ENCODE peak calls at places on chromosomes 11 and 22, in seven cellular contexts. One of them, this sample, is unnamed.

GRCh38 chr22:35419756-35420155 is 19.8 kb downstream of the MCM5 start:
- DNase-seq in A549: no peak
- DNase-seq in sigmoid colon: no peak
- DNase-seq in K562: no peak
- DNase-seq in transverse colon: no peak
- DNase-seq in esophagus muscularis mucosa: no peak
- DNase-seq in stomach: no peak
- DNase-seq in this sample: no peak

GRCh38 chr11:73404048-73404447 is 27.8 kb downstream of the RELT start:
- DNase-seq in A549: peak; percentile 59
- DNase-seq in sigmoid colon: peak; percentile 78
- DNase-seq in K562: peak; percentile 70
- DNase-seq in transverse colon: peak; percentile 49
- DNase-seq in esophagus muscularis mucosa: no peak
- DNase-seq in stomach: peak; percentile 54
- DNase-seq in this sample: peak; percentile 82

GRCh38 chr22:21972293-21972779 is 10.3 kb downstream of the TOP3B start:
- DNase-seq in A549: peak; percentile 47
- DNase-seq in sigmoid colon: no peak
- DNase-seq in K562: peak; percentile 91
- DNase-seq in transverse colon: peak; percentile 32
- DNase-seq in esophagus muscularis mucosa: no peak
- DNase-seq in stomach: no peak
- DNase-seq in this sample: no peak

GRCh38 chr11:12507391-12507790 is 130.0 kb downstream of the PARVA start:
- DNase-seq in A549: no peak
- DNase-seq in sigmoid colon: no peak
- DNase-seq in K562: no peak
- DNase-seq in transverse colon: no peak
- DNase-seq in esophagus muscularis mucosa: peak; percentile 91
- DNase-seq in stomach: no peak
- DNase-seq in this sample: no peak

GRCh38 chr11:75371930-75372876 is 20.7 kb upstream of the ARRB1 start:
- DNase-seq in A549: peak; percentile 73
- DNase-seq in sigmoid colon: no peak
- DNase-seq in K562: no peak
- DNase-seq in transverse colon: peak; percentile 39
- DNase-seq in esophagus muscularis mucosa: no peak
- DNase-seq in stomach: no peak
- DNase-seq in this sample: no peak

GRCh38 chr22:29457730-29458129 is 19.3 kb downstream of the RFPL1 start:
- DNase-seq in A549: peak; percentile 77
- DNase-seq in sigmoid colon: no peak
- DNase-seq in K562: peak; percentile 65
- DNase-seq in transverse colon: peak; percentile 13
- DNase-seq in esophagus muscularis mucosa: no peak
- DNase-seq in stomach: no peak
- DNase-seq in this sample: no peak

GRCh38 chr11:3859373-3859881 is 4.0 kb downstream of the STIM1 start:
- DNase-seq in A549: no peak
- DNase-seq in sigmoid colon: no peak
- DNase-seq in K562: peak; percentile 87
- DNase-seq in transverse colon: peak; percentile 54
- DNase-seq in esophagus muscularis mucosa: no peak
- DNase-seq in stomach: peak; percentile 73
- DNase-seq in this sample: no peak

GRCh38 chr22:22834783-22835182 is 52.8 kb upstream of the IGLL5 start:
- DNase-seq in A549: no peak
- DNase-seq in sigmoid colon: no peak
- DNase-seq in K562: no peak
- DNase-seq in transverse colon: no peak
- DNase-seq in esophagus muscularis mucosa: peak; percentile 57
- DNase-seq in stomach: no peak
- DNase-seq in this sample: no peak

GRCh38 chr11:93221539-93221938 is 23.7 kb upstream of the SLC36A4 start:
- DNase-seq in A549: no peak
- DNase-seq in sigmoid colon: no peak
- DNase-seq in K562: no peak
- DNase-seq in transverse colon: peak; percentile 28
- DNase-seq in esophagus muscularis mucosa: no peak
- DNase-seq in stomach: no peak
- DNase-seq in this sample: no peak

GRCh38 chr22:29855611-29856181 is 17.6 kb upstream of the ASCC2 start:
- DNase-seq in A549: no peak
- DNase-seq in sigmoid colon: no peak
- DNase-seq in K562: no peak
- DNase-seq in transverse colon: no peak
- DNase-seq in esophagus muscularis mucosa: no peak
- DNase-seq in stomach: no peak
- DNase-seq in this sample: no peak

GRCh38 chr11:4134844-4135243 is 40.2 kb downstream of the RRM1 start:
- DNase-seq in A549: peak; percentile 43
- DNase-seq in sigmoid colon: no peak
- DNase-seq in K562: no peak
- DNase-seq in transverse colon: no peak
- DNase-seq in esophagus muscularis mucosa: no peak
- DNase-seq in stomach: no peak
- DNase-seq in this sample: no peak

GRCh38 chr11:130762342-130763037 is 153.8 kb downstream of the SNX19 start:
- DNase-seq in A549: no peak
- DNase-seq in sigmoid colon: no peak
- DNase-seq in K562: no peak
- DNase-seq in transverse colon: no peak
- DNase-seq in esophagus muscularis mucosa: peak; percentile 88
- DNase-seq in stomach: peak; percentile 90
- DNase-seq in this sample: no peak

GRCh38 chr22:22359465-22359864 is 114.9 kb downstream of the VPREB1 start:
- DNase-seq in A549: no peak
- DNase-seq in sigmoid colon: no peak
- DNase-seq in K562: no peak
- DNase-seq in transverse colon: no peak
- DNase-seq in esophagus muscularis mucosa: peak; percentile 4
- DNase-seq in stomach: no peak
- DNase-seq in this sample: no peak

GRCh38 chr11:77590194-77590591 is 440 bp downstream of the AQP11 start:
- DNase-seq in A549: peak; percentile 28
- DNase-seq in sigmoid colon: peak; percentile 73
- DNase-seq in K562: no peak
- DNase-seq in transverse colon: peak; percentile 57
- DNase-seq in esophagus muscularis mucosa: no peak
- DNase-seq in stomach: peak; percentile 45
- DNase-seq in this sample: no peak

GRCh38 chr11:121086866-121087265 is 14.2 kb upstream of the TECTA start:
- DNase-seq in A549: no peak
- DNase-seq in sigmoid colon: no peak
- DNase-seq in K562: no peak
- DNase-seq in transverse colon: no peak
- DNase-seq in esophagus muscularis mucosa: no peak
- DNase-seq in stomach: no peak
- DNase-seq in this sample: no peak

GRCh38 chr11:128424271-128424709 is 163.1 kb downstream of the ETS1 start:
- DNase-seq in A549: no peak
- DNase-seq in sigmoid colon: peak; percentile 87
- DNase-seq in K562: no peak
- DNase-seq in transverse colon: no peak
- DNase-seq in esophagus muscularis mucosa: no peak
- DNase-seq in stomach: no peak
- DNase-seq in this sample: no peak

GRCh38 chr11:94020777-94021615 is at the start of gene HEPHL1:
- DNase-seq in A549: no peak
- DNase-seq in sigmoid colon: no peak
- DNase-seq in K562: no peak
- DNase-seq in transverse colon: no peak
- DNase-seq in esophagus muscularis mucosa: no peak
- DNase-seq in stomach: no peak
- DNase-seq in this sample: no peak

GRCh38 chr11:132131051-132131450 is 760.6 kb downstream of the NTM start:
- DNase-seq in A549: no peak
- DNase-seq in sigmoid colon: no peak
- DNase-seq in K562: no peak
- DNase-seq in transverse colon: no peak
- DNase-seq in esophagus muscularis mucosa: no peak
- DNase-seq in stomach: no peak
- DNase-seq in this sample: no peak

GRCh38 chr11:6604081-6604626 is 580 bp downstream of the ILK start:
- DNase-seq in A549: peak; percentile 47
- DNase-seq in sigmoid colon: peak; percentile 79
- DNase-seq in K562: peak; percentile 81
- DNase-seq in transverse colon: peak; percentile 57
- DNase-seq in esophagus muscularis mucosa: peak; percentile 92
- DNase-seq in stomach: peak; percentile 45
- DNase-seq in this sample: peak; percentile 54

GRCh38 chr22:25027959-25028840 is 75.7 kb downstream of the KIAA1671 start:
- DNase-seq in A549: peak; percentile 31
- DNase-seq in sigmoid colon: no peak
- DNase-seq in K562: peak; percentile 45
- DNase-seq in transverse colon: peak; percentile 52
- DNase-seq in esophagus muscularis mucosa: no peak
- DNase-seq in stomach: no peak
- DNase-seq in this sample: peak; percentile 29

GRCh38 chr11:96159968-96160367 is 183.0 kb downstream of the MAML2 start:
- DNase-seq in A549: no peak
- DNase-seq in sigmoid colon: no peak
- DNase-seq in K562: no peak
- DNase-seq in transverse colon: no peak
- DNase-seq in esophagus muscularis mucosa: no peak
- DNase-seq in stomach: no peak
- DNase-seq in this sample: no peak

GRCh38 chr22:20062766-20063083 is 17.3 kb upstream of the DGCR8 start:
- DNase-seq in A549: no peak
- DNase-seq in sigmoid colon: no peak
- DNase-seq in K562: peak; percentile 52
- DNase-seq in transverse colon: no peak
- DNase-seq in esophagus muscularis mucosa: no peak
- DNase-seq in stomach: no peak
- DNase-seq in this sample: no peak

GRCh38 chr11:77884186-77884828 is 63.4 kb downstream of the AAMDC start:
- DNase-seq in A549: no peak
- DNase-seq in sigmoid colon: no peak
- DNase-seq in K562: no peak
- DNase-seq in transverse colon: no peak
- DNase-seq in esophagus muscularis mucosa: no peak
- DNase-seq in stomach: no peak
- DNase-seq in this sample: no peak

GRCh38 chr11:131909426-131910200 is 539.2 kb downstream of the NTM start:
- DNase-seq in A549: no peak
- DNase-seq in sigmoid colon: no peak
- DNase-seq in K562: no peak
- DNase-seq in transverse colon: no peak
- DNase-seq in esophagus muscularis mucosa: no peak
- DNase-seq in stomach: no peak
- DNase-seq in this sample: no peak

GRCh38 chr11:45141171-45141570 is 5.3 kb upstream of the PRDM11 start:
- DNase-seq in A549: no peak
- DNase-seq in sigmoid colon: no peak
- DNase-seq in K562: no peak
- DNase-seq in transverse colon: no peak
- DNase-seq in esophagus muscularis mucosa: peak; percentile 89
- DNase-seq in stomach: no peak
- DNase-seq in this sample: no peak
- H3K4me3 ChIP-seq in A549: no peak overlapping the region
- H3K4me3 ChIP-seq in sigmoid colon: no peak overlapping the region
- H3K4me3 ChIP-seq in K562: no peak overlapping the region
- H3K4me3 ChIP-seq in transverse colon: no peak overlapping the region
- H3K4me3 ChIP-seq in esophagus muscularis mucosa: no peak overlapping the region
- H3K4me3 ChIP-seq in stomach: no peak overlapping the region
- H3K4me3 ChIP-seq in this sample: no peak overlapping the region

GRCh38 chr11:47469411-47470179 is 20.7 kb upstream of the RAPSN start:
- DNase-seq in A549: no peak
- DNase-seq in sigmoid colon: no peak
- DNase-seq in K562: no peak
- DNase-seq in transverse colon: no peak
- DNase-seq in esophagus muscularis mucosa: no peak
- DNase-seq in stomach: no peak
- DNase-seq in this sample: no peak
- H3K27ac ChIP-seq in A549: no peak overlapping the region
- H3K27ac ChIP-seq in sigmoid colon: peak overlapping the region; percentile 64
- H3K27ac ChIP-seq in K562: no peak overlapping the region
- H3K27ac ChIP-seq in transverse colon: no peak overlapping the region
- H3K27ac ChIP-seq in esophagus muscularis mucosa: peak overlapping the region; percentile 75
- H3K27ac ChIP-seq in stomach: peak overlapping the region; percentile 44
- H3K27ac ChIP-seq in this sample: peak overlapping the region; percentile 83

DNA sequence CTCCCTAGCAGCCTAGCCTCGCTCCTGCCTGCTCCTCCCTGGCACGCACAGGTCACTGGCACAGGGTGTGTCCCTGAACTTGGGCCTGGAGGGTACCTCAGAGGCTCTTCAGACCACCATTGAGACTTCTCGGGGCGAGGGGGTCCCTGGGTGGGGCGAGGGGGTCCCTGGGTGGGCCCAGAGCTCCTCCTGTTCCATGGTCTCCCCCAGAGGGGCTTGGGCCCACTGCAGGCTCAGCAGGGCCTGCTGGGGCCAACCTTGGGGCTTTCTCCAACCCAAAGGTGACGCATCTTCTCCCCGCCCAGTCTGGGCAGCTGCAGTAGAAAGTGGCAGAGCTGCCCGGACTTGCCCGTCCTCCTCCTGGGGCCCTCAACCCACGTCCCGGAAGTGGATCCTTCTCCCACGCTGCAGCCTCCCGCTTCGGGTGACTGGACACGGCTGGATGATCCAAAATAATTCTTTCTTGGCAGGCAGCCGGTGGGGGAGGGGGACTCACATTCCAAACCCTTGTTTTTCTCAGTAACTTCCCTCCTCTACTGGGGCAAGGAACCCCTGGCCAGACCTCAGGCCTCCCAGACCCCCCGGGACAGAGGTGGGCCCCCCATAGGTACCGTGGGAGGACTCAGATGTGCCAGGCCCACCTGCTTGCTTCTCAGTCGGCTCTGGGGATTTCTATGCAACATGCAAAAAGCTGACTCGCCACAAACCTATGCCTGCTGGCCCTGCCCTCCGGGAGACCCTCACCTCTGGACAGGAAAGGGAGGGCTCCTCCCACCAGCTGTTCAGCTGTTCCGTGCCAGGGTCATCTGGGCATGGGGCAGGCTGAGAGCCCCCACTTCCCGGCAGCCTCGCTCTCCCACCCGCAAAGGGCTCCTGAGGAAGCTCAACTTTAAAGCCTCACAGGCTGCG is 1.5 kb downstream of the PLXNB2 start:
- DNase-seq in A549: peak; percentile 80
- DNase-seq in sigmoid colon: peak; percentile 93
- DNase-seq in K562: peak; percentile 48
- DNase-seq in transverse colon: peak; percentile 89
- DNase-seq in esophagus muscularis mucosa: peak; percentile 93
- DNase-seq in stomach: peak; percentile 88
- DNase-seq in this sample: peak; percentile 59
- TF ChIP-seq EP300 in A549: no peak
- TF ChIP-seq EP300 in sigmoid colon: no peak
- TF ChIP-seq EP300 in K562: no peak
- TF ChIP-seq EP300 in transverse colon: no peak
- TF ChIP-seq EP300 in esophagus muscularis mucosa: no peak
- TF ChIP-seq EP300 in stomach: no peak
- TF ChIP-seq EP300 in this sample: no peak

DNA sequence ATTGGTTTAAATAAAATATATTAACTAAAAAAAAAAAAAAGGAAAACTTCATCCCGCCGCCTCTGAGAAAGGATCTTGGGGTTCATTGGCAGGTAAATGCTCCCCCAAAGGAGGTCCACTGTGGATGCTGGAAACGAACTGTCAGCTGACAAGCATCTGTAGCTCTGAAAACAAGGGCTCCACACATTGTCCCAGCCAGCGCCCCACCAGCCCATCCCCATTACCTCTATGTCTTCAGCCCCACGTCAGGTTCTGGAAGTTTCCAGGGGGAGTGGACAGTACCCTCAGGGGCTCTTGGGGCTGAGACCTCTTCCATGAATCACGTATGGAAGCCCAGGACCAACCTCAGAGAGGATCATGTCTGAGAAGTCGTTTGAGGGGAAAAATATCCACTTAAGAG is 66.4 kb upstream of the WNT7B start:
- DNase-seq in A549: no peak
- DNase-seq in sigmoid colon: peak; percentile 64
- DNase-seq in K562: no peak
- DNase-seq in transverse colon: no peak
- DNase-seq in esophagus muscularis mucosa: no peak
- DNase-seq in stomach: peak; percentile 24
- DNase-seq in this sample: no peak
- H3K4me3 ChIP-seq in A549: no peak overlapping the region
- H3K4me3 ChIP-seq in sigmoid colon: peak overlapping the region; percentile 61
- H3K4me3 ChIP-seq in K562: no peak overlapping the region
- H3K4me3 ChIP-seq in transverse colon: no peak overlapping the region
- H3K4me3 ChIP-seq in esophagus muscularis mucosa: peak overlapping the region; percentile 67
- H3K4me3 ChIP-seq in stomach: peak overlapping the region; percentile 65
- H3K4me3 ChIP-seq in this sample: peak overlapping the region; percentile 72